ENCODE peak calls at places on chromosome 3, in four cellular contexts. S, N, L and V are unnamed samples.
A peak's percentile ranks its signal among the peaks of the same experiment; 100 is the strongest.

GRCh38 chr3:152610621-152611020 is 224.3 kb upstream of the P2RY1 start:
- DNase-seq in S (no peak), N (no peak), L (no peak), V (no peak)

GRCh38 chr3:196177967-196178366 is 33.2 kb downstream of the ZDHHC19 start:
- DNase-seq in S (no peak), N (no peak), L (no peak), V (no peak)

GRCh38 chr3:120661963-120662347 is 20.1 kb downstream of the HGD start:
- DNase-seq in S (no peak), N (no peak), L (no peak), V (no peak)

GRCh38 chr3:72210248-72210647 is 425.3 kb upstream of the PROK2 start:
- DNase-seq in S (no peak), N (no peak), L (no peak), V (no peak)

GRCh38 chr3:9715764-9716437 is 12.3 kb downstream of the CPNE9 start:
- DNase-seq in S (peak; percentile 79), N (peak; percentile 94), L (peak; percentile 70), V (peak; percentile 65)

GRCh38 chr3:72887723-72888545 is at the start of gene GXYLT2:
- DNase-seq in S (peak; percentile 57), N (peak; percentile 86), L (peak; percentile 67), V (peak; percentile 78)

GRCh38 chr3:181999314-181999713 is 287.6 kb downstream of the SOX2 start:
- DNase-seq in S (no peak), N (no peak), L (no peak), V (no peak)

GRCh38 chr3:32109256-32109655 is 2.8 kb downstream of the GPD1L start:
- DNase-seq in S (peak; percentile 85), N (peak; percentile 91), L (peak; percentile 84), V (peak; percentile 91)

GRCh38 chr3:128276151-128276445 is 122.8 kb downstream of the EEFSEC start:
- DNase-seq in S (no peak), N (no peak), L (no peak), V (no peak)

GRCh38 chr3:124174463-124174862 is 182.5 kb upstream of the ROPN1 start:
- DNase-seq in S (no peak), N (peak; percentile 2), L (peak; percentile 23), V (no peak)

GRCh38 chr3:105495021-105495420 is 128.3 kb downstream of the ALCAM start:
- DNase-seq in S (no peak), N (peak; percentile 35), L (no peak), V (no peak)

GRCh38 chr3:13019243-13019701 is 54.0 kb downstream of the IQSEC1 start:
- DNase-seq in S (peak; percentile 36), N (peak; percentile 86), L (peak; percentile 69), V (no peak)

GRCh38 chr3:16419640-16420039 is 93.9 kb downstream of the RFTN1 start:
- DNase-seq in S (no peak), N (peak; percentile 56), L (no peak), V (no peak)

GRCh38 chr3:193344471-193344870 is 34.1 kb downstream of the ATP13A5 start:
- DNase-seq in S (no peak), N (no peak), L (no peak), V (no peak)

GRCh38 chr3:173410836-173411235 is 13.3 kb downstream of the NLGN1 start:
- DNase-seq in S (no peak), N (no peak), L (no peak), V (no peak)
- H3K27ac ChIP-seq in S (no peak overlapping the region), N (no peak overlapping the region), L (no peak overlapping the region), V (peak overlapping the region; percentile 27)

GRCh38 chr3:5709704-5710103 is 522.2 kb downstream of the EDEM1 start:
- DNase-seq in S (no peak), N (no peak), L (no peak), V (no peak)
- H3K4me3 ChIP-seq in S (no peak overlapping the region), N (no peak overlapping the region), L (no peak overlapping the region), V (no peak overlapping the region)

GRCh38 chr3:172139528-172140276 is 100.3 kb downstream of the FNDC3B start:
- DNase-seq in S (no peak), N (no peak), L (no peak), V (no peak)

GRCh38 chr3:172140499-172141391 is 101.4 kb downstream of the FNDC3B start:
- DNase-seq in S (peak; percentile 44), N (peak; percentile 98), L (peak; percentile 58), V (no peak)

GRCh38 chr3:172143060-172143451 is 103.7 kb downstream of the FNDC3B start:
- DNase-seq in S (no peak), N (no peak), L (no peak), V (no peak)

GRCh38 chr3:172143739-172144497 is 104.5 kb downstream of the FNDC3B start:
- DNase-seq in S (no peak), N (no peak), L (no peak), V (no peak)

GRCh38 chr3:172142074-172143059 is 103.0 kb downstream of the FNDC3B start:
- DNase-seq in S (no peak), N (peak; percentile 74), L (no peak), V (no peak)
- H3K27ac ChIP-seq in S (peak overlapping the region; percentile 80), N (peak overlapping the region; percentile 48), L (no peak overlapping the region), V (peak overlapping the region; percentile 72)

GRCh38 chr3:50222169-50222528 is 13.9 kb upstream of the GNAI2 start:
- DNase-seq in S (no peak), N (no peak), L (no peak), V (no peak)
- H3K4me3 ChIP-seq in S (no peak overlapping the region), N (no peak overlapping the region), L (no peak overlapping the region), V (no peak overlapping the region)